ENCODE peak calls at places on chromosome X, in seven cellular contexts. One of them, this sample, is unnamed.
A peak's percentile ranks its signal among the peaks of the same experiment; 100 is the strongest.

GRCh38 chrX:2389324-2389723 is 111.5 kb downstream of the DHRSX start:
- DNase-seq in GM12878: no peak
- DNase-seq in HepG2: no peak
- DNase-seq in A549: no peak
- DNase-seq in upper lobe of left lung: no peak
- DNase-seq in esophagus muscularis mucosa: no peak
- DNase-seq in tibial nerve: no peak
- DNase-seq in this sample: no peak

GRCh38 chrX:16610121-16610565 is 39.8 kb upstream of the S100G start:
- DNase-seq in esophagus muscularis mucosa: no peak
- DNase-seq in upper lobe of left lung: no peak
- DNase-seq in HepG2: no peak
- DNase-seq in A549: no peak
- DNase-seq in GM12878: no peak
- DNase-seq in tibial nerve: no peak
- DNase-seq in this sample: no peak

GRCh38 chrX:15675490-15675921 is 10.9 kb upstream of the CLTRN start:
- DNase-seq in tibial nerve: peak; percentile 71
- DNase-seq in upper lobe of left lung: peak; percentile 87
- DNase-seq in HepG2: no peak
- DNase-seq in esophagus muscularis mucosa: peak; percentile 95
- DNase-seq in GM12878: no peak
- DNase-seq in A549: peak; percentile 86
- DNase-seq in this sample: peak; percentile 89

GRCh38 chrX:140712413-140713173 is 3.0 kb downstream of the LINC00632 start:
- DNase-seq in GM12878: no peak
- DNase-seq in A549: peak; percentile 22
- DNase-seq in upper lobe of left lung: peak; percentile 28
- DNase-seq in tibial nerve: no peak
- DNase-seq in esophagus muscularis mucosa: no peak
- DNase-seq in HepG2: no peak
- DNase-seq in this sample: peak; percentile 38

GRCh38 chrX:152637649-152638442 is at the start of gene GABRQ:
- DNase-seq in upper lobe of left lung: no peak
- DNase-seq in A549: peak; percentile 46
- DNase-seq in GM12878: no peak
- DNase-seq in esophagus muscularis mucosa: peak; percentile 12
- DNase-seq in tibial nerve: no peak
- DNase-seq in HepG2: no peak
- DNase-seq in this sample: peak; percentile 29

GRCh38 chrX:154002215-154002719 is 17.4 kb downstream of the IRAK1 start:
- DNase-seq in A549: peak; percentile 70
- DNase-seq in GM12878: no peak
- DNase-seq in upper lobe of left lung: peak; percentile 69
- DNase-seq in tibial nerve: no peak
- DNase-seq in HepG2: no peak
- DNase-seq in esophagus muscularis mucosa: no peak
- DNase-seq in this sample: no peak

GRCh38 chrX:153441981-153442380 is 3.9 kb downstream of the TREX2 start:
- DNase-seq in A549: no peak
- DNase-seq in esophagus muscularis mucosa: no peak
- DNase-seq in HepG2: no peak
- DNase-seq in tibial nerve: no peak
- DNase-seq in upper lobe of left lung: no peak
- DNase-seq in GM12878: no peak
- DNase-seq in this sample: no peak

GRCh38 chrX:19152762-19153161 is 30.5 kb upstream of the ADGRG2 start:
- DNase-seq in tibial nerve: no peak
- DNase-seq in HepG2: no peak
- DNase-seq in A549: no peak
- DNase-seq in GM12878: no peak
- DNase-seq in esophagus muscularis mucosa: no peak
- DNase-seq in upper lobe of left lung: no peak
- DNase-seq in this sample: no peak

GRCh38 chrX:134948333-134949241 is 42.2 kb upstream of the SMIM10 start:
- DNase-seq in A549: peak; percentile 84
- DNase-seq in tibial nerve: no peak
- DNase-seq in upper lobe of left lung: no peak
- DNase-seq in GM12878: no peak
- DNase-seq in HepG2: peak; percentile 88
- DNase-seq in esophagus muscularis mucosa: no peak
- DNase-seq in this sample: no peak

GRCh38 chrX:118644378-118644777 is 83.0 kb upstream of the IL13RA1 start:
- DNase-seq in upper lobe of left lung: no peak
- DNase-seq in GM12878: no peak
- DNase-seq in A549: peak; percentile 72
- DNase-seq in tibial nerve: no peak
- DNase-seq in HepG2: peak; percentile 54
- DNase-seq in esophagus muscularis mucosa: no peak
- DNase-seq in this sample: no peak

GRCh38 chrX:68693481-68694410 is 46.3 kb downstream of the STARD8 start:
- DNase-seq in tibial nerve: peak; percentile 52
- DNase-seq in esophagus muscularis mucosa: no peak
- DNase-seq in A549: no peak
- DNase-seq in HepG2: no peak
- DNase-seq in upper lobe of left lung: peak; percentile 82
- DNase-seq in GM12878: no peak
- DNase-seq in this sample: peak; percentile 56

GRCh38 chrX:120120223-120120622 is 4.5 kb upstream of the RHOXF1 start:
- DNase-seq in GM12878: no peak
- DNase-seq in tibial nerve: no peak
- DNase-seq in A549: no peak
- DNase-seq in HepG2: no peak
- DNase-seq in esophagus muscularis mucosa: no peak
- DNase-seq in upper lobe of left lung: peak; percentile 78
- DNase-seq in this sample: no peak
- TF ChIP-seq EP300 in GM12878: no peak
- TF ChIP-seq EP300 in tibial nerve: no peak
- TF ChIP-seq EP300 in A549: no peak
- TF ChIP-seq EP300 in HepG2: no peak
- TF ChIP-seq EP300 in esophagus muscularis mucosa: no peak
- TF ChIP-seq EP300 in upper lobe of left lung: no peak
- TF ChIP-seq EP300 in this sample: no peak

GRCh38 chrX:42978655-42979379 is 200.9 kb upstream of the PPP1R2C start:
- DNase-seq in A549: no peak
- DNase-seq in GM12878: no peak
- DNase-seq in upper lobe of left lung: no peak
- DNase-seq in tibial nerve: no peak
- DNase-seq in esophagus muscularis mucosa: no peak
- DNase-seq in HepG2: no peak
- DNase-seq in this sample: no peak
- TF ChIP-seq EP300 in A549: no peak
- TF ChIP-seq EP300 in GM12878: no peak
- TF ChIP-seq EP300 in upper lobe of left lung: no peak
- TF ChIP-seq EP300 in tibial nerve: no peak
- TF ChIP-seq EP300 in esophagus muscularis mucosa: no peak
- TF ChIP-seq EP300 in HepG2: no peak
- TF ChIP-seq EP300 in this sample: no peak

DNA sequence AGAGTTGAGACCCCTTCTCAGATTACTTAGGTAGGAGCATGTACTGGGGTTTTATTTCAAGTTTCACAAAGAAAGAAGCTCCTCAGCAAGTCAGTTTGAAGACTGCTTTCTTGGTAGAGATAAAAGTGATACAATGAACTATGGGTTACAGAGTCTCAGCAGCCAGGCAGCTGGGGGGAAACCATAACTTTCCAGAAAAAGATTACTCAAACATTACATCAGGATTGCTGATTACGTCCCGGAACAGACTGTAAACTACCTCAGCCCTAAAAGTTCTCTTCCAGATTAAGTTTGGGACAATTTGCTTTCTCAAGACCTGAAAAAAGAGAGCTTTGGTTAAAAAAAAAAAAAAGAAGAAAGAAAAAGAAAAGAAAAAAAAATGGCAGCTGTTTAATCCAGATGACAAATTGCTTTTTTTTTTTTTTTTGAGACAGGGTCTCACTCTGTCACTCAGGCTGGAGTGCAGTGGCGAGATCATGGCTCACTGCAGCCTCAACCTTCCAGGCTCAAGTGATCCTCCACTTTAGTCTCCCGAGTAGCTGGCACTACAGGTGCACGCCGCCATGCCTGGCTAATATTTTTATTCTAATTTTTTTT is 16.6 kb downstream of the SAT1 start:
- DNase-seq in tibial nerve: no peak
- DNase-seq in upper lobe of left lung: no peak
- DNase-seq in A549: no peak
- DNase-seq in HepG2: no peak
- DNase-seq in esophagus muscularis mucosa: no peak
- DNase-seq in GM12878: no peak
- DNase-seq in this sample: no peak
- TF ChIP-seq EP300 in tibial nerve: no peak
- TF ChIP-seq EP300 in upper lobe of left lung: no peak
- TF ChIP-seq EP300 in A549: no peak
- TF ChIP-seq EP300 in HepG2: no peak
- TF ChIP-seq EP300 in esophagus muscularis mucosa: no peak
- TF ChIP-seq EP300 in GM12878: no peak
- TF ChIP-seq EP300 in this sample: no peak

GRCh38 chrX:132045456-132045855 is 22.4 kb downstream of the STK26 start:
- DNase-seq in GM12878: no peak
- DNase-seq in tibial nerve: no peak
- DNase-seq in esophagus muscularis mucosa: no peak
- DNase-seq in upper lobe of left lung: no peak
- DNase-seq in HepG2: no peak
- DNase-seq in A549: no peak
- DNase-seq in this sample: no peak

GRCh38 chrX:132043977-132044376 is 20.9 kb downstream of the STK26 start:
- DNase-seq in HepG2: no peak
- DNase-seq in GM12878: no peak
- DNase-seq in A549: no peak
- DNase-seq in upper lobe of left lung: no peak
- DNase-seq in tibial nerve: no peak
- DNase-seq in esophagus muscularis mucosa: no peak
- DNase-seq in this sample: no peak

GRCh38 chrX:132044953-132045352 is 21.9 kb downstream of the STK26 start:
- DNase-seq in esophagus muscularis mucosa: no peak
- DNase-seq in A549: no peak
- DNase-seq in HepG2: no peak
- DNase-seq in GM12878: no peak
- DNase-seq in tibial nerve: no peak
- DNase-seq in upper lobe of left lung: no peak
- DNase-seq in this sample: no peak

GRCh38 chrX:132041016-132041415 is 17.9 kb downstream of the STK26 start:
- DNase-seq in HepG2: no peak
- DNase-seq in tibial nerve: no peak
- DNase-seq in upper lobe of left lung: no peak
- DNase-seq in GM12878: no peak
- DNase-seq in A549: no peak
- DNase-seq in esophagus muscularis mucosa: no peak
- DNase-seq in this sample: no peak

DNA sequence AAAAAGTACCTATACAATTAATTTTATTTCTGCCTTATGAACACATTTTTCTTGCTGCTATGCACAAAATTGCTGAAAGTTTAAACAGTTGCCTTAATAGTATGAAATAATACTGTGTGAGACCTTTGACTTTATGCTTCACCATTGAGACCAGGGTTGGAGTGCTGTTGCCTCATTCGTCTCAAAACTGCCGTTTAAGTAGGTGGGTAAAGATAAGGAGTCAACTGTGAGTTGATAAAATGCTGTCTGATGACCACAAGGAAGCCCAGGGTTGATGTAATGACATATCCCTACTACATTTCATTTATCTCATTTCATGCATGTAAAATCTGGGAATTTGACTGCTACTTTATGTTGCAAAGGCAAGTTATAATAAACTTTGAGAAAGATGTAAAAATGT is 23.4 kb downstream of the STK26 start:
- DNase-seq in A549: no peak
- DNase-seq in tibial nerve: no peak
- DNase-seq in upper lobe of left lung: no peak
- DNase-seq in GM12878: no peak
- DNase-seq in esophagus muscularis mucosa: no peak
- DNase-seq in HepG2: no peak
- DNase-seq in this sample: no peak
- TF ChIP-seq EP300 in A549: no peak
- TF ChIP-seq EP300 in tibial nerve: no peak
- TF ChIP-seq EP300 in upper lobe of left lung: no peak
- TF ChIP-seq EP300 in GM12878: no peak
- TF ChIP-seq EP300 in esophagus muscularis mucosa: no peak
- TF ChIP-seq EP300 in HepG2: no peak
- TF ChIP-seq EP300 in this sample: no peak

GRCh38 chrX:57586360-57586759 is 5.5 kb upstream of the ZXDB start:
- DNase-seq in A549: no peak
- DNase-seq in upper lobe of left lung: no peak
- DNase-seq in GM12878: no peak
- DNase-seq in HepG2: no peak
- DNase-seq in esophagus muscularis mucosa: no peak
- DNase-seq in tibial nerve: no peak
- DNase-seq in this sample: no peak

GRCh38 chrX:57587607-57588006 is 4.2 kb upstream of the ZXDB start:
- DNase-seq in esophagus muscularis mucosa: no peak
- DNase-seq in HepG2: no peak
- DNase-seq in GM12878: no peak
- DNase-seq in tibial nerve: no peak
- DNase-seq in upper lobe of left lung: no peak
- DNase-seq in A549: no peak
- DNase-seq in this sample: no peak

GRCh38 chrX:57587062-57587461 is 4.7 kb upstream of the ZXDB start:
- DNase-seq in HepG2: no peak
- DNase-seq in esophagus muscularis mucosa: no peak
- DNase-seq in GM12878: no peak
- DNase-seq in A549: no peak
- DNase-seq in tibial nerve: no peak
- DNase-seq in upper lobe of left lung: no peak
- DNase-seq in this sample: no peak

DNA sequence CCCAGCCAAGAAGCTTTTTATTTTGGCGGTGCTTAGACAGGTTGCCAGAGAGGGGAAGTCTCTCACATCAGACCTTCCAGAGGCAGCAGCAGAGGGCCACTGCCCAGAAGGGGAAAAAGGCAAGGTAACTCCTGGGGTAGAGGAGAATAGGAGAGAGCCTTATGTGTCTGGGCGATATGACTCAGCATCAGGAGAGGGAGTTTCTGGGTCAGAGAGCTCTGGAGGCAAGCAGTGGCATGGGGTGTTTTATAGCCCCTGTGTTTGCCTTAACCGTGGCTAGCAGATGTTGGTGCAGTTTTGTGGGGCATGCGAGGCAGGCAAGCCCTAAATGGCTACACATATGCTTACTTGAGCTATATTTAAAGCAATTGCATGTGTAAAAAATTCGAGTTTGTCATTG is 8.3 kb upstream of the ZXDB start:
- DNase-seq in HepG2: no peak
- DNase-seq in GM12878: no peak
- DNase-seq in esophagus muscularis mucosa: no peak
- DNase-seq in upper lobe of left lung: no peak
- DNase-seq in A549: no peak
- DNase-seq in tibial nerve: no peak
- DNase-seq in this sample: no peak
- TF ChIP-seq EP300 in HepG2: no peak
- TF ChIP-seq EP300 in GM12878: no peak
- TF ChIP-seq EP300 in esophagus muscularis mucosa: no peak
- TF ChIP-seq EP300 in upper lobe of left lung: no peak
- TF ChIP-seq EP300 in A549: no peak
- TF ChIP-seq EP300 in tibial nerve: no peak
- TF ChIP-seq EP300 in this sample: no peak

This sample was measured in stomach.